ENCODE peak calls at places on chromosomes 12 and 14, in eight cellular contexts. S is tibial artery, D is NCI-H1092 treated with DMSO at 0.1 percent for 48 hours, V is uterus, G is iPS-NIHi11, R is T-helper 17 cell, W is non-pigmented ciliary epithelial cell, H is iris pigment epithelial cell. X is an unnamed sample.

GRCh38 chr14:22854963-22855724 is 16.4 kb upstream of the LRP10 start:
- DNase-seq in S (no peak), D (no peak), V (no peak), G (no peak), R (no peak), W (no peak), H (no peak), X (no peak)

GRCh38 chr14:68340262-68340661 is 452.6 kb downstream of the ZFP36L1 start:
- DNase-seq in S (no peak), D (no peak), V (no peak), G (no peak), R (no peak), W (no peak), H (no peak), X (no peak)

GRCh38 chr14:23555882-23556699 is at the start of gene THTPA:
- DNase-seq in S (peak), D (peak), V (peak), G (peak), R (peak), W (peak), H (peak), X (peak)

GRCh38 chr14:83714141-83714540 is 1815.8 kb upstream of the FLRT2 start:
- DNase-seq in S (no peak), D (no peak), V (no peak), G (no peak), R (no peak), W (no peak), H (no peak), X (no peak)

GRCh38 chr12:2183556-2184541 is 131.1 kb downstream of the CACNA1C start:
- DNase-seq in S (no peak), D (no peak), V (peak), G (peak), R (no peak), W (no peak), H (peak), X (no peak)

GRCh38 chr14:79564371-79564770 is 646.9 kb downstream of the DIO2 start:
- DNase-seq in S (no peak), D (no peak), V (no peak), G (no peak), R (no peak), W (no peak), H (no peak), X (no peak)

GRCh38 chr14:45902241-45902640 is 649.2 kb upstream of the MIS18BP1 start:
- DNase-seq in S (no peak), D (no peak), V (no peak), G (no peak), R (no peak), W (no peak), H (no peak), X (no peak)

GRCh38 chr12:108589028-108589839 is 8.7 kb downstream of the TMEM119 start:
- DNase-seq in S (no peak), D (no peak), V (no peak), G (peak), R (no peak), W (no peak), H (no peak), X (no peak)

GRCh38 chr12:52534482-52534881 is 14.3 kb upstream of the KRT5 start:
- DNase-seq in S (no peak), D (no peak), V (no peak), G (peak), R (no peak), W (no peak), H (no peak), X (no peak)

GRCh38 chr12:121799175-121799841 is 4.5 kb upstream of the SETD1B start:
- DNase-seq in S (peak), D (peak), V (peak), G (no peak), R (peak), W (no peak), H (peak), X (peak)

GRCh38 chr14:58994130-58994529 is 194.3 kb upstream of the DAAM1 start:
- DNase-seq in S (no peak), D (no peak), V (no peak), G (no peak), R (no peak), W (no peak), H (no peak), X (no peak)

GRCh38 chr12:93591137-93591868 is 18.8 kb downstream of the SOCS2 start:
- DNase-seq in S (peak), D (peak), V (peak), G (peak), R (peak), W (peak), H (peak), X (peak)

GRCh38 chr14:60313093-60313492 is 64.1 kb downstream of the PPM1A start:
- DNase-seq in S (no peak), D (no peak), V (no peak), G (no peak), R (no peak), W (no peak), H (no peak), X (no peak)

GRCh38 chr12:62655524-62656160 is 189.0 kb downstream of the MON2 start:
- DNase-seq in S (no peak), D (no peak), V (no peak), G (no peak), R (no peak), W (no peak), H (no peak), X (peak)

GRCh38 chr12:94553130-94553519 is 93.5 kb upstream of the CEP83 start:
- DNase-seq in S (no peak), D (no peak), V (no peak), G (no peak), R (no peak), W (peak), H (peak), X (no peak)

GRCh38 chr12:63941879-63942278 is 97.4 kb downstream of the SRGAP1 start:
- DNase-seq in S (no peak), D (no peak), V (no peak), G (no peak), R (no peak), W (no peak), H (no peak), X (no peak)

GRCh38 chr14:83568141-83568540 is 1961.8 kb upstream of the FLRT2 start:
- DNase-seq in S (no peak), D (no peak), V (no peak), G (no peak), R (no peak), W (no peak), H (peak), X (no peak)

GRCh38 chr14:67636361-67636919 is 16.7 kb downstream of the ARG2 start:
- DNase-seq in S (no peak), D (peak), V (no peak), G (no peak), R (no peak), W (no peak), H (peak), X (no peak)

GRCh38 chr14:90491221-90491867 is 94.5 kb downstream of the CALM1 start:
- DNase-seq in S (peak), D (peak), V (peak), G (peak), R (no peak), W (peak), H (peak), X (peak)

GRCh38 chr12:25866586-25867378 is 91.7 kb upstream of the RASSF8 start:
- DNase-seq in S (no peak), D (no peak), V (no peak), G (no peak), R (no peak), W (no peak), H (peak), X (no peak)

GRCh38 chr14:85463512-85463911 is 66.4 kb upstream of the FLRT2 start:
- DNase-seq in S (peak), D (no peak), V (no peak), G (peak), R (no peak), W (no peak), H (no peak), X (no peak)

GRCh38 chr14:100434911-100435455 is 111.8 kb downstream of the SLC25A47 start:
- DNase-seq in S (no peak), D (no peak), V (no peak), G (no peak), R (no peak), W (no peak), H (no peak), X (no peak)

GRCh38 chr14:68942281-68943035 is 36.6 kb downstream of the ACTN1 start:
- DNase-seq in S (no peak), D (no peak), V (no peak), G (no peak), R (no peak), W (no peak), H (no peak), X (no peak)

GRCh38 chr12:121579981-121580868 is 598 bp downstream of the KDM2B start:
- DNase-seq in S (peak), D (peak), V (peak), G (peak), R (peak), W (no peak), H (peak), X (peak)

GRCh38 chr12:87642245-87642644 is 387.0 kb downstream of the C12orf50 start:
- DNase-seq in S (no peak), D (no peak), V (no peak), G (no peak), R (no peak), W (no peak), H (no peak), X (no peak)

GRCh38 chr14:101962503-101962874 is 1.9 kb upstream of the DYNC1H1 start:
- DNase-seq in S (no peak), D (peak), V (no peak), G (no peak), R (no peak), W (peak), H (peak), X (no peak)

GRCh38 chr12:93407283-93407962 is 29.7 kb downstream of the NUDT4 start:
- DNase-seq in S (no peak), D (no peak), V (no peak), G (no peak), R (no peak), W (no peak), H (no peak), X (no peak)

GRCh38 chr12:123445388-123446344 is 9.2 kb upstream of the RILPL2 start:
- DNase-seq in S (peak), D (no peak), V (peak), G (no peak), R (no peak), W (no peak), H (peak), X (no peak)

GRCh38 chr12:97181571-97182265 is 274.7 kb downstream of the NEDD1 start:
- DNase-seq in S (no peak), D (no peak), V (no peak), G (no peak), R (no peak), W (no peak), H (peak), X (no peak)

GRCh38 chr14:56339855-56340701 is 221.9 kb downstream of the PELI2 start:
- DNase-seq in S (peak), D (peak), V (peak), G (peak), R (no peak), W (peak), H (peak), X (peak)

GRCh38 chr14:21647380-21647779 is 6.3 kb upstream of the OR4E2 start:
- DNase-seq in S (no peak), D (no peak), V (no peak), G (no peak), R (no peak), W (no peak), H (peak), X (no peak)

GRCh38 chr14:69943084-69943797 is 64.0 kb downstream of the SMOC1 start:
- DNase-seq in S (no peak), D (no peak), V (no peak), G (no peak), R (no peak), W (no peak), H (no peak), X (no peak)